ENCODE peak calls at places on chromosomes 4 and X, in ten cellular contexts. One of them, this sample, is unnamed.

GRCh38 chr4:138039010-138039409 is 203.1 kb downstream of the SLC7A11 start:
- DNase-seq in foreskin fibroblast: peak
- DNase-seq in BJ: no peak
- DNase-seq in ascending aorta: no peak
- DNase-seq in colonic mucosa: no peak
- DNase-seq in activated CD8-positive, alpha-beta T cell treated with anti-CD3 and anti-CD28 coated beads for 36 hours: no peak
- DNase-seq in mucosa of descending colon: no peak
- DNase-seq in HFFc6: peak
- DNase-seq in H9: no peak
- DNase-seq in A549: no peak
- DNase-seq in this sample: no peak

GRCh38 chr4:168693750-168694470 is 197.1 kb downstream of the PALLD start:
- DNase-seq in foreskin fibroblast: no peak
- DNase-seq in BJ: no peak
- DNase-seq in ascending aorta: no peak
- DNase-seq in colonic mucosa: no peak
- DNase-seq in activated CD8-positive, alpha-beta T cell treated with anti-CD3 and anti-CD28 coated beads for 36 hours: no peak
- DNase-seq in mucosa of descending colon: no peak
- DNase-seq in HFFc6: peak
- DNase-seq in H9: no peak
- DNase-seq in A549: no peak
- DNase-seq in this sample: no peak

GRCh38 chrX:151828434-151829080 is 84.1 kb upstream of the MAGEA4 start:
- DNase-seq in foreskin fibroblast: peak
- DNase-seq in BJ: no peak
- DNase-seq in ascending aorta: no peak
- DNase-seq in colonic mucosa: no peak
- DNase-seq in activated CD8-positive, alpha-beta T cell treated with anti-CD3 and anti-CD28 coated beads for 36 hours: no peak
- DNase-seq in mucosa of descending colon: no peak
- DNase-seq in HFFc6: no peak
- DNase-seq in H9: no peak
- DNase-seq in A549: no peak
- DNase-seq in this sample: no peak

GRCh38 chrX:30065226-30065625 is 150.1 kb upstream of the MAGEB2 start:
- DNase-seq in foreskin fibroblast: no peak
- DNase-seq in BJ: peak
- DNase-seq in ascending aorta: no peak
- DNase-seq in colonic mucosa: no peak
- DNase-seq in activated CD8-positive, alpha-beta T cell treated with anti-CD3 and anti-CD28 coated beads for 36 hours: no peak
- DNase-seq in mucosa of descending colon: no peak
- DNase-seq in HFFc6: peak
- DNase-seq in H9: no peak
- DNase-seq in A549: no peak
- DNase-seq in this sample: no peak

GRCh38 chr4:39526810-39527295 is 386 bp downstream of the UGDH start:
- DNase-seq in foreskin fibroblast: no peak
- DNase-seq in BJ: no peak
- DNase-seq in ascending aorta: no peak
- DNase-seq in colonic mucosa: no peak
- DNase-seq in activated CD8-positive, alpha-beta T cell treated with anti-CD3 and anti-CD28 coated beads for 36 hours: peak
- DNase-seq in mucosa of descending colon: no peak
- DNase-seq in HFFc6: no peak
- DNase-seq in H9: no peak
- DNase-seq in A549: no peak
- DNase-seq in this sample: no peak

GRCh38 chr4:791866-792630 is 33.9 kb downstream of the CPLX1 start:
- DNase-seq in foreskin fibroblast: no peak
- DNase-seq in BJ: no peak
- DNase-seq in ascending aorta: no peak
- DNase-seq in colonic mucosa: peak
- DNase-seq in activated CD8-positive, alpha-beta T cell treated with anti-CD3 and anti-CD28 coated beads for 36 hours: peak
- DNase-seq in mucosa of descending colon: peak
- DNase-seq in HFFc6: no peak
- DNase-seq in H9: peak
- DNase-seq in A549: no peak
- DNase-seq in this sample: no peak

GRCh38 chr4:157674699-157675098 is 454.2 kb downstream of the GRIA2 start:
- DNase-seq in foreskin fibroblast: no peak
- DNase-seq in BJ: no peak
- DNase-seq in ascending aorta: no peak
- DNase-seq in colonic mucosa: no peak
- DNase-seq in activated CD8-positive, alpha-beta T cell treated with anti-CD3 and anti-CD28 coated beads for 36 hours: no peak
- DNase-seq in mucosa of descending colon: no peak
- DNase-seq in HFFc6: no peak
- DNase-seq in H9: no peak
- DNase-seq in A549: no peak
- DNase-seq in this sample: no peak

GRCh38 chr4:2937146-2937857 is 25.9 kb downstream of the NOP14 start:
- DNase-seq in foreskin fibroblast: no peak
- DNase-seq in BJ: no peak
- DNase-seq in ascending aorta: no peak
- DNase-seq in colonic mucosa: no peak
- DNase-seq in activated CD8-positive, alpha-beta T cell treated with anti-CD3 and anti-CD28 coated beads for 36 hours: peak
- DNase-seq in mucosa of descending colon: peak
- DNase-seq in HFFc6: no peak
- DNase-seq in H9: peak
- DNase-seq in A549: peak
- DNase-seq in this sample: no peak

GRCh38 chr4:18388029-18388428 is 366.5 kb upstream of the LCORL start:
- DNase-seq in foreskin fibroblast: no peak
- DNase-seq in BJ: no peak
- DNase-seq in ascending aorta: no peak
- DNase-seq in colonic mucosa: no peak
- DNase-seq in activated CD8-positive, alpha-beta T cell treated with anti-CD3 and anti-CD28 coated beads for 36 hours: no peak
- DNase-seq in mucosa of descending colon: no peak
- DNase-seq in HFFc6: no peak
- DNase-seq in H9: no peak
- DNase-seq in A549: no peak
- DNase-seq in this sample: no peak

GRCh38 chr4:161650812-161651211 is 513.0 kb downstream of the FSTL5 start:
- DNase-seq in foreskin fibroblast: no peak
- DNase-seq in BJ: no peak
- DNase-seq in ascending aorta: no peak
- DNase-seq in colonic mucosa: no peak
- DNase-seq in activated CD8-positive, alpha-beta T cell treated with anti-CD3 and anti-CD28 coated beads for 36 hours: no peak
- DNase-seq in mucosa of descending colon: no peak
- DNase-seq in HFFc6: no peak
- DNase-seq in H9: no peak
- DNase-seq in A549: no peak
- DNase-seq in this sample: no peak

GRCh38 chrX:68681443-68681941 is 34.0 kb downstream of the STARD8 start:
- DNase-seq in foreskin fibroblast: no peak
- DNase-seq in BJ: no peak
- DNase-seq in ascending aorta: no peak
- DNase-seq in colonic mucosa: no peak
- DNase-seq in activated CD8-positive, alpha-beta T cell treated with anti-CD3 and anti-CD28 coated beads for 36 hours: peak
- DNase-seq in mucosa of descending colon: no peak
- DNase-seq in HFFc6: peak
- DNase-seq in H9: no peak
- DNase-seq in A549: no peak
- DNase-seq in this sample: no peak

GRCh38 chrX:35858916-35859315 is 60.6 kb upstream of the CFAP47 start:
- DNase-seq in foreskin fibroblast: no peak
- DNase-seq in BJ: no peak
- DNase-seq in ascending aorta: no peak
- DNase-seq in colonic mucosa: no peak
- DNase-seq in activated CD8-positive, alpha-beta T cell treated with anti-CD3 and anti-CD28 coated beads for 36 hours: no peak
- DNase-seq in mucosa of descending colon: no peak
- DNase-seq in HFFc6: no peak
- DNase-seq in H9: no peak
- DNase-seq in A549: no peak
- DNase-seq in this sample: no peak

GRCh38 chr4:7025040-7025602 is 18.1 kb upstream of the TADA2B start:
- DNase-seq in foreskin fibroblast: no peak
- DNase-seq in BJ: no peak
- DNase-seq in ascending aorta: no peak
- DNase-seq in colonic mucosa: no peak
- DNase-seq in activated CD8-positive, alpha-beta T cell treated with anti-CD3 and anti-CD28 coated beads for 36 hours: no peak
- DNase-seq in mucosa of descending colon: no peak
- DNase-seq in HFFc6: no peak
- DNase-seq in H9: no peak
- DNase-seq in A549: no peak
- DNase-seq in this sample: no peak

GRCh38 chr4:159764343-159764952 is 661.6 kb downstream of the RAPGEF2 start:
- DNase-seq in foreskin fibroblast: no peak
- DNase-seq in BJ: peak
- DNase-seq in ascending aorta: no peak
- DNase-seq in colonic mucosa: peak
- DNase-seq in activated CD8-positive, alpha-beta T cell treated with anti-CD3 and anti-CD28 coated beads for 36 hours: peak
- DNase-seq in mucosa of descending colon: no peak
- DNase-seq in HFFc6: peak
- DNase-seq in H9: no peak
- DNase-seq in A549: peak
- DNase-seq in this sample: peak

GRCh38 chr4:93368968-93369367 is 459.6 kb upstream of the ATOH1 start:
- DNase-seq in foreskin fibroblast: no peak
- DNase-seq in BJ: no peak
- DNase-seq in ascending aorta: no peak
- DNase-seq in colonic mucosa: no peak
- DNase-seq in activated CD8-positive, alpha-beta T cell treated with anti-CD3 and anti-CD28 coated beads for 36 hours: no peak
- DNase-seq in mucosa of descending colon: no peak
- DNase-seq in HFFc6: no peak
- DNase-seq in H9: no peak
- DNase-seq in A549: no peak
- DNase-seq in this sample: no peak

GRCh38 chr4:93370256-93370655 is 458.3 kb upstream of the ATOH1 start:
- DNase-seq in foreskin fibroblast: no peak
- DNase-seq in BJ: no peak
- DNase-seq in ascending aorta: no peak
- DNase-seq in colonic mucosa: no peak
- DNase-seq in activated CD8-positive, alpha-beta T cell treated with anti-CD3 and anti-CD28 coated beads for 36 hours: no peak
- DNase-seq in mucosa of descending colon: no peak
- DNase-seq in HFFc6: no peak
- DNase-seq in H9: no peak
- DNase-seq in A549: no peak
- DNase-seq in this sample: no peak

DNA sequence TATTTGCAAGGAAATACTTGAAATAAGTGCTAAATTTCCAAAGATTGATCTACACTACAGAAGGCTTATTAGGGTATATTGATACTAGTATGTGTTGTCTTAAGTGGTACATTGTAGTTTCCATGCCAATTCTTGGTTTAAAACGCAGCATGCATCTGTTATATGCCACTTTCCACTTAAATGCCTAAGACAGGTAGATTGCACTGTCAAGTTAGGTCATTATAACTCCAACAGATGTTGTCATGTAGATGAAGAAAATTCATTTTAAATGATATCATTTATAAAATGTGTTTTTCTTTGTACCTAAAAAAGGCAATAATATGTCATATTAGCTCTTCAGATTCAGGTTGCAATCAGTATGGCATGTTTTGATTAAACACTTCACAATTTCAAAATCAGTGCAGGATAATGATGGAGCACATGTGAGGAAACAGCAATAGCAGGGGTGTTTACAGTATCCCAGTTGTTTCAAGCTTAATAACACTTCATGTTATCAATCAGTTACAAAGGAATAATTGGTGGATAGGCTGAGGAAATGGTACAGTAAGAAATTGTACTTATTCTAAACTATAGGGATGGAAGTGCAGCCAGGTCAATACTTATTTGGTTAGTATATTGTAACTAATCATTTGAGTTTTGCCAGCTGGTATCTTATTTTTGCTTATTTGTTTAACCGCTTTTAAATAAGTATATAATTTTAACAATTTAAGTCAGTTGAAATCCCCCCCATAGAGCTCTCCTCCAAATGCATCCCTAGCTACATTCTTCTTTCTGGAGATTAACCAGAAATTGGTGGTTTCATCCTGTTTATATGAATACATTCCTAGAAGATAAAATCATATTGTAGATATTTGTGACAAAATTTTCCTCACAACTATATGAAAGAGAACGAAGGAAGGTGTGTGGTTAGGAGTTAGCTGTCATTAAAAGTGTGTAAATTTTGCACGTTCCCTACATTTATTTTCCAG is 454.4 kb upstream of the ATOH1 start:
- DNase-seq in foreskin fibroblast: no peak
- DNase-seq in BJ: no peak
- DNase-seq in ascending aorta: no peak
- DNase-seq in colonic mucosa: no peak
- DNase-seq in activated CD8-positive, alpha-beta T cell treated with anti-CD3 and anti-CD28 coated beads for 36 hours: no peak
- DNase-seq in mucosa of descending colon: no peak
- DNase-seq in HFFc6: no peak
- DNase-seq in H9: no peak
- DNase-seq in A549: no peak
- DNase-seq in this sample: no peak
- TF ChIP-seq CTCF in foreskin fibroblast: no peak
- TF ChIP-seq CTCF in BJ: no peak
- TF ChIP-seq CTCF in ascending aorta: no peak
- TF ChIP-seq CTCF in colonic mucosa: no peak
- TF ChIP-seq CTCF in activated CD8-positive, alpha-beta T cell treated with anti-CD3 and anti-CD28 coated beads for 36 hours: no peak
- TF ChIP-seq CTCF in mucosa of descending colon: no peak
- TF ChIP-seq CTCF in HFFc6: no peak
- TF ChIP-seq CTCF in H9: no peak
- TF ChIP-seq CTCF in A549: no peak
- TF ChIP-seq CTCF in this sample: no peak

GRCh38 chrX:88135735-88136134 is 611.3 kb upstream of the CPXCR1 start:
- DNase-seq in foreskin fibroblast: no peak
- DNase-seq in BJ: no peak
- DNase-seq in ascending aorta: no peak
- DNase-seq in colonic mucosa: no peak
- DNase-seq in activated CD8-positive, alpha-beta T cell treated with anti-CD3 and anti-CD28 coated beads for 36 hours: no peak
- DNase-seq in mucosa of descending colon: no peak
- DNase-seq in HFFc6: no peak
- DNase-seq in H9: no peak
- DNase-seq in A549: no peak
- DNase-seq in this sample: no peak
- TF ChIP-seq CTCF in foreskin fibroblast: no peak
- TF ChIP-seq CTCF in BJ: no peak
- TF ChIP-seq CTCF in ascending aorta: no peak
- TF ChIP-seq CTCF in colonic mucosa: no peak
- TF ChIP-seq CTCF in activated CD8-positive, alpha-beta T cell treated with anti-CD3 and anti-CD28 coated beads for 36 hours: no peak
- TF ChIP-seq CTCF in mucosa of descending colon: no peak
- TF ChIP-seq CTCF in HFFc6: peak
- TF ChIP-seq CTCF in H9: peak
- TF ChIP-seq CTCF in A549: peak
- TF ChIP-seq CTCF in this sample: no peak

GRCh38 chrX:132636080-132636479 is 147.2 kb upstream of the MBNL3 start:
- DNase-seq in foreskin fibroblast: no peak
- DNase-seq in BJ: no peak
- DNase-seq in ascending aorta: no peak
- DNase-seq in colonic mucosa: no peak
- DNase-seq in activated CD8-positive, alpha-beta T cell treated with anti-CD3 and anti-CD28 coated beads for 36 hours: no peak
- DNase-seq in mucosa of descending colon: no peak
- DNase-seq in HFFc6: no peak
- DNase-seq in H9: no peak
- DNase-seq in A549: no peak
- DNase-seq in this sample: no peak
- TF ChIP-seq CTCF in foreskin fibroblast: no peak
- TF ChIP-seq CTCF in BJ: no peak
- TF ChIP-seq CTCF in ascending aorta: no peak
- TF ChIP-seq CTCF in colonic mucosa: no peak
- TF ChIP-seq CTCF in activated CD8-positive, alpha-beta T cell treated with anti-CD3 and anti-CD28 coated beads for 36 hours: no peak
- TF ChIP-seq CTCF in mucosa of descending colon: no peak
- TF ChIP-seq CTCF in HFFc6: peak
- TF ChIP-seq CTCF in H9: peak
- TF ChIP-seq CTCF in A549: peak
- TF ChIP-seq CTCF in this sample: no peak

DNA sequence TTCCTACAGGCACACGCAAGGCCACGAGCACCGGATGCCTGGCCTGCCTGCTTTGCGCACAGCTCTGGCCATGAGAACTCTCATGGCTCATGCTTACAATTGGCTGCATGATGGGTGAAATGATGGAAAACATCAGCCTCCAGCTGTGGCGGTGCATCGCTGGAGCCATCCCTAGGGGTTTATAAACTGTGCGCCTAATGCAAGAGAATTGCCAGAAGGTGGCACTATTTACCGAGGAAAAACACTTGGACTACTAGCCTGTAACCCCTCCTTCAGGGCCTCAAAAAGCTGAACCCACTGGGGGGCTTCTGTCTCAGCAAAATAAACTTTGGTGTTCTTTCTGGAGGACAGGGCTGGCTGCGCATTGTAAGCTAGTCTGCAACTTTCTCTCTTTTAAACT is 51.9 kb downstream of the PHKA2 start:
- DNase-seq in foreskin fibroblast: peak
- DNase-seq in BJ: no peak
- DNase-seq in ascending aorta: no peak
- DNase-seq in colonic mucosa: peak
- DNase-seq in activated CD8-positive, alpha-beta T cell treated with anti-CD3 and anti-CD28 coated beads for 36 hours: peak
- DNase-seq in mucosa of descending colon: no peak
- DNase-seq in HFFc6: no peak
- DNase-seq in H9: no peak
- DNase-seq in A549: peak
- DNase-seq in this sample: no peak
- TF ChIP-seq CTCF in foreskin fibroblast: peak
- TF ChIP-seq CTCF in BJ: peak
- TF ChIP-seq CTCF in ascending aorta: peak
- TF ChIP-seq CTCF in colonic mucosa: no peak
- TF ChIP-seq CTCF in activated CD8-positive, alpha-beta T cell treated with anti-CD3 and anti-CD28 coated beads for 36 hours: no peak
- TF ChIP-seq CTCF in mucosa of descending colon: no peak
- TF ChIP-seq CTCF in HFFc6: peak
- TF ChIP-seq CTCF in H9: peak
- TF ChIP-seq CTCF in A549: peak
- TF ChIP-seq CTCF in this sample: peak